ENCODE peak calls at places on chromosomes 6 and 20, in eight cellular contexts. U, T, B, Y, J, G, D and Z are unnamed samples.

GRCh38 chr6:88730602-88731001 is 232.8 kb downstream of the RNGTT start:
- DNase-seq in U (no peak), T (no peak), B (no peak), Y (no peak), J (no peak), G (no peak), D (no peak), Z (peak)

GRCh38 chr6:45001663-45002062 is 326.5 kb upstream of the RUNX2 start:
- DNase-seq in U (no peak), T (no peak), B (no peak), Y (no peak), J (no peak), G (no peak), D (no peak), Z (no peak)

GRCh38 chr6:1946583-1946982 is 298.8 kb downstream of the GMDS start:
- DNase-seq in U (no peak), T (no peak), B (no peak), Y (no peak), J (no peak), G (no peak), D (no peak), Z (no peak)

GRCh38 chr6:9250852-9251251 is 815.5 kb upstream of the SLC35B3 start:
- DNase-seq in U (no peak), T (peak), B (no peak), Y (peak), J (no peak), G (peak), D (peak), Z (peak)

GRCh38 chr6:133286765-133287164 is 45.6 kb downstream of the EYA4 start:
- DNase-seq in U (no peak), T (no peak), B (no peak), Y (no peak), J (no peak), G (no peak), D (peak), Z (no peak)

GRCh38 chr6:166236586-166236985 is 68.9 kb upstream of the TBXT start:
- DNase-seq in U (no peak), T (no peak), B (no peak), Y (no peak), J (no peak), G (no peak), D (no peak), Z (no peak)

GRCh38 chr6:28789553-28790083 is 134.2 kb downstream of the TRIM27 start:
- DNase-seq in U (no peak), T (peak), B (no peak), Y (no peak), J (no peak), G (peak), D (peak), Z (no peak)

GRCh38 chr20:56554869-56555268 is 21.8 kb downstream of the FAM209B start:
- DNase-seq in U (peak), T (peak), B (no peak), Y (no peak), J (no peak), G (peak), D (peak), Z (peak)

GRCh38 chr20:3326779-3327521 is 80.5 kb downstream of the DNAAF9 start:
- DNase-seq in U (no peak), T (no peak), B (no peak), Y (no peak), J (no peak), G (no peak), D (no peak), Z (no peak)

GRCh38 chr20:37917436-37917835 is 14.5 kb downstream of the VSTM2L start:
- DNase-seq in U (no peak), T (no peak), B (no peak), Y (no peak), J (no peak), G (no peak), D (no peak), Z (no peak)

GRCh38 chr6:30092852-30093543 is 17.4 kb upstream of the RNF39 start:
- DNase-seq in U (no peak), T (no peak), B (no peak), Y (no peak), J (no peak), G (no peak), D (no peak), Z (no peak)

GRCh38 chr6:36124881-36125280 is 5.4 kb upstream of the MAPK13 start:
- DNase-seq in U (no peak), T (no peak), B (no peak), Y (no peak), J (no peak), G (no peak), D (no peak), Z (no peak)

GRCh38 chr20:48773837-48774418 is 53.9 kb downstream of the PREX1 start:
- DNase-seq in U (no peak), T (no peak), B (no peak), Y (no peak), J (no peak), G (no peak), D (no peak), Z (no peak)

GRCh38 chr6:168201383-168201782 is 118.2 kb downstream of the DACT2 start:
- DNase-seq in U (no peak), T (peak), B (no peak), Y (no peak), J (no peak), G (no peak), D (peak), Z (no peak)

GRCh38 chr20:59137532-59137931 is 26.1 kb upstream of the ZNF831 start:
- DNase-seq in U (no peak), T (no peak), B (no peak), Y (no peak), J (no peak), G (no peak), D (no peak), Z (no peak)

GRCh38 chr20:7770578-7770977 is 169.7 kb downstream of the HAO1 start:
- DNase-seq in U (no peak), T (peak), B (no peak), Y (no peak), J (no peak), G (peak), D (no peak), Z (no peak)

GRCh38 chr6:56230976-56231566 is 16.3 kb downstream of the COL21A1 start:
- DNase-seq in U (no peak), T (no peak), B (no peak), Y (no peak), J (no peak), G (no peak), D (no peak), Z (peak)

GRCh38 chr6:158232445-158233213 is 64.5 kb downstream of the GTF2H5 start:
- DNase-seq in U (peak), T (peak), B (peak), Y (peak), J (peak), G (peak), D (peak), Z (no peak)

GRCh38 chr6:129138739-129139405 is 255.9 kb downstream of the LAMA2 start:
- DNase-seq in U (no peak), T (no peak), B (no peak), Y (no peak), J (no peak), G (no peak), D (no peak), Z (no peak)

GRCh38 chr20:10077886-10078285 is 43.1 kb downstream of the ANKEF1 start:
- DNase-seq in U (no peak), T (no peak), B (no peak), Y (no peak), J (no peak), G (no peak), D (no peak), Z (no peak)

GRCh38 chr20:16351415-16351814 is 221.8 kb downstream of the KIF16B start:
- DNase-seq in U (no peak), T (peak), B (peak), Y (no peak), J (no peak), G (no peak), D (no peak), Z (no peak)

GRCh38 chr6:84258866-84259265 is 31.4 kb upstream of the CEP162 start:
- DNase-seq in U (no peak), T (no peak), B (no peak), Y (no peak), J (no peak), G (no peak), D (no peak), Z (no peak)

GRCh38 chr6:160882741-160883340 is 108.7 kb upstream of the MAP3K4 start:
- DNase-seq in U (no peak), T (no peak), B (no peak), Y (no peak), J (no peak), G (no peak), D (no peak), Z (no peak)

GRCh38 chr20:18734525-18735189 is 78.9 kb upstream of the SCP2D1 start:
- DNase-seq in U (no peak), T (no peak), B (no peak), Y (no peak), J (no peak), G (no peak), D (no peak), Z (no peak)

GRCh38 chr6:7820288-7820835 is 90.2 kb downstream of the TXNDC5 start:
- DNase-seq in U (no peak), T (no peak), B (no peak), Y (no peak), J (no peak), G (no peak), D (no peak), Z (no peak)

GRCh38 chr6:113857565-113858066 is 471 bp downstream of the MARCKS start:
- DNase-seq in U (peak), T (peak), B (peak), Y (no peak), J (no peak), G (no peak), D (peak), Z (no peak)

GRCh38 chr20:46264391-46265266 is 43.7 kb downstream of the CDH22 start:
- DNase-seq in U (no peak), T (peak), B (no peak), Y (no peak), J (no peak), G (peak), D (no peak), Z (no peak)

GRCh38 chr6:131636880-131637792 is at the start of gene ENPP3:
- DNase-seq in U (no peak), T (no peak), B (no peak), Y (no peak), J (no peak), G (no peak), D (no peak), Z (no peak)

GRCh38 chr20:11267762-11268335 is 594.0 kb upstream of the JAG1 start:
- DNase-seq in U (no peak), T (no peak), B (no peak), Y (no peak), J (no peak), G (no peak), D (no peak), Z (no peak)

GRCh38 chr6:149118737-149119653 is 198.5 kb upstream of the TAB2 start:
- DNase-seq in U (no peak), T (no peak), B (no peak), Y (no peak), J (no peak), G (no peak), D (no peak), Z (no peak)

GRCh38 chr6:15073883-15074465 is 171.9 kb upstream of the JARID2 start:
- DNase-seq in U (no peak), T (no peak), B (no peak), Y (no peak), J (no peak), G (no peak), D (no peak), Z (no peak)